ENCODE peak calls at places on chromosomes 11 and 22, in six cellular contexts. K is fibroblast of lung, B is tibial nerve, O is prostate gland, J is heart left ventricle, N is hepatocyte. Z is an unnamed sample.

GRCh38 chr11:71535825-71536224 is 2.0 kb upstream of the KRTAP5-8 start:
- DNase-seq in K (no peak), B (no peak), O (no peak), J (no peak), N (no peak), Z (no peak)

GRCh38 chr11:104451193-104451592 is 287.2 kb upstream of the PDGFD start:
- DNase-seq in K (no peak), B (no peak), O (no peak), J (peak), N (no peak), Z (no peak)

GRCh38 chr11:15815246-15816209 is 540.8 kb downstream of the SOX6 start:
- DNase-seq in K (peak), B (no peak), O (no peak), J (no peak), N (no peak), Z (no peak)

GRCh38 chr11:18171377-18172000 is 1.1 kb upstream of the MRGPRX4 start:
- DNase-seq in K (no peak), B (peak), O (no peak), J (no peak), N (peak), Z (no peak)

GRCh38 chr11:119179983-119180382 is 5.3 kb upstream of the NHERF4 start:
- DNase-seq in K (no peak), B (no peak), O (no peak), J (no peak), N (peak), Z (no peak)

GRCh38 chr11:1285316-1285744 is 24.1 kb downstream of the TOLLIP start:
- DNase-seq in K (no peak), B (no peak), O (no peak), J (no peak), N (no peak), Z (no peak)

GRCh38 chr11:44741976-44742375 is 15.2 kb downstream of the TSPAN18 start:
- DNase-seq in K (no peak), B (no peak), O (no peak), J (no peak), N (no peak), Z (no peak)

GRCh38 chr22:17366830-17367229 is 2.4 kb upstream of the CECR2 start:
- DNase-seq in K (peak), B (no peak), O (no peak), J (peak), N (peak), Z (no peak)

GRCh38 chr11:130588471-130588870 is 140.0 kb downstream of the ADAMTS15 start:
- DNase-seq in K (no peak), B (no peak), O (no peak), J (no peak), N (no peak), Z (no peak)

GRCh38 chr22:23705358-23705757 is 14.5 kb downstream of the RGL4 start:
- DNase-seq in K (no peak), B (no peak), O (no peak), J (no peak), N (no peak), Z (no peak)

GRCh38 chr11:134466035-134466908 is 54.2 kb upstream of the B3GAT1 start:
- DNase-seq in K (no peak), B (no peak), O (no peak), J (no peak), N (no peak), Z (no peak)

GRCh38 chr22:21971858-21972275 is 10.7 kb downstream of the TOP3B start:
- DNase-seq in K (no peak), B (no peak), O (no peak), J (no peak), N (no peak), Z (no peak)

GRCh38 chr22:35051791-35052190 is 14.2 kb upstream of the ISX start:
- DNase-seq in K (no peak), B (no peak), O (no peak), J (no peak), N (no peak), Z (no peak)

GRCh38 chr11:67617243-67617953 is 10.7 kb downstream of the NDUFV1 start:
- DNase-seq in K (no peak), B (no peak), O (no peak), J (no peak), N (no peak), Z (no peak)

GRCh38 chr22:48135641-48136040 is 1373.2 kb downstream of the TBC1D22A start:
- DNase-seq in K (no peak), B (no peak), O (no peak), J (no peak), N (no peak), Z (no peak)

GRCh38 chr22:37176464-37177061 is 11.5 kb downstream of the C1QTNF6 start:
- DNase-seq in K (peak), B (peak), O (peak), J (peak), N (peak), Z (peak)

GRCh38 chr11:22244986-22245592 is 52.2 kb downstream of the ANO5 start:
- DNase-seq in K (peak), B (no peak), O (no peak), J (no peak), N (peak), Z (no peak)

GRCh38 chr22:20391222-20391621 is 2.7 kb upstream of the ZNF74 start:
- DNase-seq in K (no peak), B (no peak), O (no peak), J (no peak), N (no peak), Z (no peak)

GRCh38 chr11:44469412-44469811 is 96.1 kb upstream of the CD82 start:
- DNase-seq in K (no peak), B (no peak), O (no peak), J (no peak), N (peak), Z (no peak)

GRCh38 chr22:33409134-33409533 is 351.0 kb upstream of the SYN3 start:
- DNase-seq in K (no peak), B (no peak), O (no peak), J (no peak), N (no peak), Z (no peak)

GRCh38 chr11:119087747-119088241 is 3.1 kb downstream of the HMBS start:
- DNase-seq in K (no peak), B (no peak), O (no peak), J (no peak), N (no peak), Z (no peak)

GRCh38 chr22:32396746-32397145 is 15.3 kb downstream of the RTCB start:
- DNase-seq in K (no peak), B (no peak), O (no peak), J (no peak), N (no peak), Z (no peak)

GRCh38 chr11:27656320-27656719 is 43.9 kb downstream of the BDNF start:
- DNase-seq in K (no peak), B (no peak), O (no peak), J (no peak), N (no peak), Z (no peak)

GRCh38 chr22:50007057-50007511 is 5.5 kb downstream of the IL17REL start:
- DNase-seq in K (no peak), B (no peak), O (peak), J (no peak), N (peak), Z (no peak)

GRCh38 chr22:19903031-19903430 is 38.5 kb upstream of the COMT start:
- DNase-seq in K (no peak), B (no peak), O (no peak), J (no peak), N (no peak), Z (no peak)

GRCh38 chr11:47215366-47215925 is 672 bp downstream of the DDB2 start:
- DNase-seq in K (peak), B (no peak), O (no peak), J (no peak), N (no peak), Z (no peak)

GRCh38 chr11:2425506-2425905 is 18.8 kb downstream of the TRPM5 start:
- DNase-seq in K (no peak), B (no peak), O (no peak), J (no peak), N (no peak), Z (no peak)

GRCh38 chr11:93392862-93393261 is 62.3 kb downstream of the DEUP1 start:
- DNase-seq in K (no peak), B (no peak), O (no peak), J (no peak), N (no peak), Z (no peak)

GRCh38 chr11:127521413-127521812 is 520.8 kb upstream of the KIRREL3 start:
- DNase-seq in K (peak), B (no peak), O (no peak), J (no peak), N (peak), Z (no peak)

GRCh38 chr11:62337682-62338181 is 484 bp downstream of the ASRGL1 start:
- DNase-seq in K (no peak), B (no peak), O (peak), J (peak), N (peak), Z (no peak)

GRCh38 chr11:62539238-62539925 is 7.2 kb downstream of the AHNAK start:
- DNase-seq in K (peak), B (no peak), O (no peak), J (peak), N (peak), Z (peak)

GRCh38 chr11:57667715-57668466 is at the start of gene ZDHHC5:
- DNase-seq in K (peak), B (peak), O (peak), J (peak), N (peak), Z (peak)

GRCh38 chr11:57667065-57667714 is 724 bp upstream of the ZDHHC5 start:
- DNase-seq in K (peak), B (peak), O (peak), J (peak), N (peak), Z (peak)

GRCh38 chr11:57659669-57660068 is 2.1 kb downstream of the CLP1 start:
- DNase-seq in K (no peak), B (no peak), O (no peak), J (no peak), N (no peak), Z (no peak)

GRCh38 chr11:57662893-57663292 is 5.0 kb upstream of the ZDHHC5 start:
- DNase-seq in K (no peak), B (no peak), O (no peak), J (no peak), N (peak), Z (no peak)

GRCh38 chr11:57663975-57664374 is 3.9 kb upstream of the ZDHHC5 start:
- DNase-seq in K (no peak), B (no peak), O (no peak), J (no peak), N (no peak), Z (no peak)
- H3K27ac ChIP-seq in K (no peak), B (no peak), O (no peak), J (no peak), N (no peak), Z (no peak)

GRCh38 chr11:65100674-65101350 is 4.8 kb downstream of the VPS51 start:
- DNase-seq in K (peak), B (no peak), O (no peak), J (no peak), N (no peak), Z (no peak)
- TF ChIP-seq CTCF in K (no peak), B (no peak), O (no peak), J (no peak), N (no peak), Z (peak)

GRCh38 chr22:30922151-30922611 is 46.4 kb downstream of the MORC2 start:
- DNase-seq in K (peak), B (no peak), O (peak), J (peak), N (no peak), Z (no peak)

GRCh38 chr22:30920407-30920806 is 48.2 kb downstream of the MORC2 start:
- DNase-seq in K (peak), B (peak), O (peak), J (peak), N (peak), Z (no peak)

GRCh38 chr22:30923168-30923900 is 45.2 kb downstream of the MORC2 start:
- DNase-seq in K (no peak), B (no peak), O (no peak), J (no peak), N (no peak), Z (no peak)

GRCh38 chr22:30919973-30920372 is 48.6 kb downstream of the MORC2 start:
- DNase-seq in K (no peak), B (no peak), O (no peak), J (no peak), N (no peak), Z (no peak)

DNA sequence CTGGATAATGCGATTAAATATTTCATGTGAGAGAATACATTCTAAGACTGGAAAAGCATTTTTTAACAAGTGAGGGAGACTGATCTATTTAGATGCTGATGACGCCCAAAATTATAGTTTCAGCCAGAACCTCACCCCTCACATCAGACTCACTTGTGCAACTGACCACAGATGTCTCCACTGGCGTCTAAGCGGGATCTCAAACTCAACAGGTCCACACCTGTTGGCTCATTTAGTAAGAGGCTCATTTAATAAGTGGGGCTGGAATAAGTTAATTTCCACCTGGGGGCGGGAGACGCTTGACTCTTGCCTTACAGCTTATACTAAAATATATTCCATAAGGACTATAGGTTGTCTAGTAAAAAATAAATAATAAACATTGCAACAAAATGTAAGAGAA is 47.5 kb downstream of the MORC2 start:
- DNase-seq in K (no peak), B (no peak), O (no peak), J (no peak), N (no peak), Z (no peak)
- H3K4me3 ChIP-seq in K (peak), B (peak), O (peak), J (peak), N (no peak), Z (no peak)

GRCh38 chr11:112159098-112159761 is 4.7 kb downstream of the IL18 start:
- DNase-seq in K (no peak), B (no peak), O (no peak), J (no peak), N (no peak), Z (no peak)

GRCh38 chr11:112156594-112157273 is 7.2 kb downstream of the IL18 start:
- DNase-seq in K (no peak), B (no peak), O (no peak), J (no peak), N (no peak), Z (no peak)

GRCh38 chr11:112160452-112160851 is 3.4 kb downstream of the IL18 start:
- DNase-seq in K (no peak), B (no peak), O (no peak), J (no peak), N (no peak), Z (no peak)

GRCh38 chr11:112156153-112156552 is 7.7 kb downstream of the IL18 start:
- DNase-seq in K (no peak), B (no peak), O (no peak), J (no peak), N (no peak), Z (no peak)

DNA sequence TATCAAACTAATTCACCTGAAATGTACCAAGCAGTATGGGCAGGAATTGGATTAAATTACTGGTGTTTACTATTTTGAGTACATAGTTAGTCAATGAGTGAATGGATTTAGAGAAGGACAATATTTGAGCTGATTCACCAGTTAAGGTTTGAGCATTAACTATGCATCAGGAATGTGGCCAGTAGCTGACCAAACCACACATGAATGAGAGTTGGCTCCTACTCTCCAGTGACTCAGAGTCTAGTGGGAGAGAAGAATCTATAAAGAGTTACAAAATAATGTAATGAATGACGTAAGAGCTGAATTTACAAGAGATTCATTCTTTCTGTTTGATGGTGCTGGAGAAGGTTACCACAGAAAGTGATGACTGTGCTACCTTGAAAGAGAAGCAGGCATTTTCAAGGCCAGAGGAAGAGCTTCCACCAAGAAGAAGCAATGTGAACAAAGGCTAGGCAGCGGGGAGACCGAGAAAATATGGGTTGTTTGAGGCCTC is 6.6 kb downstream of the IL18 start:
- DNase-seq in K (peak), B (peak), O (no peak), J (no peak), N (peak), Z (peak)
- H3K27ac ChIP-seq in K (peak), B (peak), O (no peak), J (no peak), N (peak), Z (peak)

GRCh38 chr22:27331526-27332281 is 469.9 kb downstream of the MN1 start:
- DNase-seq in K (peak), B (peak), O (no peak), J (no peak), N (peak), Z (no peak)
- TF ChIP-seq CTCF in K (no peak), B (peak), O (no peak), J (peak), N (peak), Z (peak)

GRCh38 chr22:40285508-40285907 is 60.8 kb upstream of the ADSL start:
- DNase-seq in K (no peak), B (no peak), O (no peak), J (no peak), N (no peak), Z (no peak)
- H3K4me3 ChIP-seq in K (no peak), B (no peak), O (no peak), J (no peak), N (no peak), Z (no peak)

Z was measured in RWPE2.